ENCODE peak calls at places on chromosomes 13 and 19, in six cellular contexts. K is neuronal stem cell, B is MM.1S, W is DND-41, U is fibroblast of lung, J is GM23248. X is an unnamed sample. For H3K36me3, the result is how much of the 10 kb centered on the place peaks cover.

GRCh38 chr13:71677114-71677513 is 189.9 kb downstream of the DACH1 start:
- DNase-seq in J (no peak), K (no peak), W (no peak), U (no peak), B (no peak), X (no peak)

GRCh38 chr19:2949939-2950285 is 5.1 kb upstream of the ZNF77 start:
- DNase-seq in B (no peak), K (no peak), W (no peak), U (peak), J (peak), X (no peak)

GRCh38 chr19:32812571-32812970 is 57.0 kb downstream of the SLC7A9 start:
- DNase-seq in B (no peak), U (no peak), W (no peak), K (no peak), J (no peak), X (no peak)

GRCh38 chr13:54210397-54211050 is 1181.9 kb downstream of the OLFM4 start:
- DNase-seq in U (no peak), B (no peak), W (no peak), J (no peak), K (no peak), X (no peak)

GRCh38 chr19:7681336-7682174 is 922 bp downstream of the TRAPPC5 start:
- DNase-seq in J (peak), B (peak), K (peak), W (peak), U (peak), X (peak)

GRCh38 chr19:6446452-6446851 is 12.9 kb upstream of the SLC25A41 start:
- DNase-seq in W (no peak), U (no peak), K (no peak), B (no peak), J (no peak), X (no peak)

GRCh38 chr19:10299545-10300458 is 9.8 kb downstream of the ZGLP1 start:
- DNase-seq in K (no peak), W (no peak), J (no peak), U (no peak), B (no peak), X (no peak)

GRCh38 chr13:102236341-102236740 is 165.5 kb downstream of the FGF14 start:
- DNase-seq in W (no peak), U (no peak), B (no peak), K (no peak), J (no peak), X (no peak)

GRCh38 chr19:7450243-7451223 is 38.3 kb downstream of the PEX11G start:
- DNase-seq in K (peak), W (no peak), J (peak), U (peak), B (peak), X (peak)

GRCh38 chr19:45348367-45349125 is 8.0 kb downstream of the KLC3 start:
- DNase-seq in U (no peak), B (no peak), W (no peak), K (no peak), J (no peak), X (no peak)

GRCh38 chr19:6772028-6772865 is at the start of gene VAV1:
- DNase-seq in K (no peak), U (no peak), B (peak), J (no peak), W (peak), X (no peak)

GRCh38 chr19:54412877-54413276 is 2.4 kb upstream of the TTYH1 start:
- DNase-seq in J (no peak), W (no peak), K (no peak), U (no peak), B (no peak), X (no peak)

GRCh38 chr13:105327727-105328126 is 1207.7 kb downstream of the EFNB2 start:
- DNase-seq in W (no peak), K (no peak), U (peak), J (no peak), B (no peak), X (no peak)

GRCh38 chr13:48110930-48111721 is 16.2 kb upstream of the MED4 start:
- DNase-seq in J (no peak), B (no peak), K (no peak), W (no peak), U (peak), X (no peak)

GRCh38 chr19:44232867-44233266 is 20.5 kb downstream of the ZNF227 start:
- DNase-seq in K (no peak), W (no peak), U (no peak), J (no peak), B (no peak), X (no peak)

GRCh38 chr19:44228318-44228717 is 16.0 kb downstream of the ZNF227 start:
- DNase-seq in J (no peak), W (no peak), B (no peak), K (no peak), U (no peak), X (no peak)
- H3K36me3 ChIP-seq in J (under half), W (half or more), B (under half), K (under half), U (under half), X (under half)

DNA sequence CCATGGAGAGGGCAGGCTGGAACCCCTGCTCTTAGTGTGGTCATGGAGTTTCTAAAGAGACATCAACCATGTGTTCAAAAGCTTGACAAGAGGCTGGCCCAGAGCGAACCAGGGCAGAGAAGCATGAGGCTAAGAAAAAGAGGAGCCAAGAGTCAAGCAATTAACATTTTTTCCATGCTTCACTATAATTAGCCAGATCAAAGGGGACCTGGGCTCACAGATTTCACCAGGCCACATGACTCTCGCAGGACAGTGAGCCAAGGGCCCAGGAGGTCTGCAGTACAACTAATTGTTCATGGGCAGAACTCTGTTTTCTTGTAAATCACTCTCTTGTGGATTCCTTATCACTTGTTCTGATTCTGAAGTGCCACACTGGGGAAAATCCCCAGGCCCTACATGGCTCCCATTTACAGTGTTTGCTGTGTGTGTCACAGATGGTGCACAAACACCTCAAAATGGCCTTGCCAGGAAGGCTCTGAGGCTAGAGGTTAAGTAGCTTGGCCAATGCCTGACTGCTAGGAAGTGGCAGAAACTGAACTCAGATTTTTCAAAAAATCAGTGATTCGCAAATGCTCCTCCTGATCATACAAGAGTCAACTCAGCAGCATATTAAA is 101.2 kb downstream of the LHFPL6 start:
- DNase-seq in K (peak), J (no peak), U (peak), W (no peak), B (no peak), X (no peak)
- H3K9ac ChIP-seq in K (no peak), J (no peak), U (no peak), W (no peak), B (no peak), X (no peak)

GRCh38 chr13:36582977-36583376 is 90.8 kb upstream of the SERTM1 start:
- DNase-seq in J (no peak), K (no peak), B (no peak), U (no peak), W (no peak), X (no peak)
- H3K36me3 ChIP-seq in J (under half), K (under half), B (under half), U (under half), W (under half), X (under half)

GRCh38 chr13:111204438-111205177 is 89.5 kb downstream of the ARHGEF7 start:
- DNase-seq in W (no peak), U (peak), J (peak), B (no peak), K (no peak), X (no peak)
- H3K9ac ChIP-seq in W (no peak), U (peak), J (peak), B (no peak), K (no peak), X (peak)